ENCODE peak calls at places on chromosome 2, in six cellular contexts. X is activated CD4-positive, alpha-beta T cell treated with anti-CD3 and anti-CD28 coated beads, Interleukin-2, amount 10 ng/mL, durations not matched to agents 7 days and 5 days; P is globus pallidus; B is SJSA1; Y is AG04449; S is ovary. Z is an unnamed sample.

GRCh38 chr2:232030229-232030628 is 68.7 kb downstream of the DIS3L2 start:
- DNase-seq in X (no peak), P (no peak), B (no peak), Y (no peak), S (no peak), Z (no peak)

GRCh38 chr2:205700331-205701132 is 18.2 kb downstream of the NRP2 start:
- DNase-seq in X (no peak), P (no peak), B (peak; percentile 91), Y (no peak), S (no peak), Z (no peak)

GRCh38 chr2:38145226-38145625 is 69.3 kb upstream of the CYP1B1 start:
- DNase-seq in X (no peak), P (no peak), B (no peak), Y (no peak), S (no peak), Z (no peak)

GRCh38 chr2:88692187-88692586 is 714 bp downstream of the RPIA start:
- DNase-seq in X (peak; percentile 62), P (peak; percentile 14), B (no peak), Y (no peak), S (peak; percentile 42), Z (no peak)

GRCh38 chr2:159574246-159574645 is 42.1 kb downstream of the BAZ2B start:
- DNase-seq in X (no peak), P (no peak), B (no peak), Y (no peak), S (no peak), Z (no peak)

GRCh38 chr2:219689676-219690628 is 62.5 kb downstream of the SLC4A3 start:
- DNase-seq in X (peak; percentile 60), P (peak; percentile 35), B (peak; percentile 65), Y (no peak), S (peak; percentile 47), Z (no peak)

GRCh38 chr2:236298924-236299475 is 34.8 kb upstream of the ASB18 start:
- DNase-seq in X (no peak), P (peak; percentile 35), B (peak; percentile 26), Y (no peak), S (no peak), Z (no peak)

GRCh38 chr2:68799138-68799537 is 64.5 kb downstream of the ARHGAP25 start:
- DNase-seq in X (no peak), P (no peak), B (no peak), Y (no peak), S (no peak), Z (no peak)

GRCh38 chr2:128317186-128317897 is 1.3 kb downstream of the HS6ST1 start:
- DNase-seq in X (peak; percentile 43), P (no peak), B (peak; percentile 42), Y (no peak), S (peak; percentile 55), Z (no peak)

GRCh38 chr2:109410021-109410815 is 203.5 kb downstream of the SEPTIN10 start:
- DNase-seq in X (no peak), P (no peak), B (no peak), Y (no peak), S (no peak), Z (no peak)

GRCh38 chr2:21118302-21118920 is 5.4 kb upstream of the TDRD15 start:
- DNase-seq in X (peak; percentile 18), P (peak; percentile 41), B (no peak), Y (no peak), S (no peak), Z (no peak)

GRCh38 chr2:219997341-219997851 is 370.0 kb downstream of the SLC4A3 start:
- DNase-seq in X (peak; percentile 15), P (no peak), B (no peak), Y (no peak), S (peak; percentile 84), Z (no peak)

GRCh38 chr2:149984311-149984710 is 396.7 kb upstream of the MMADHC start:
- DNase-seq in X (no peak), P (no peak), B (no peak), Y (no peak), S (no peak), Z (no peak)

GRCh38 chr2:84904151-84904550 is 1.3 kb upstream of the TMSB10 start:
- DNase-seq in X (peak; percentile 6), P (no peak), B (peak; percentile 29), Y (no peak), S (no peak), Z (no peak)

GRCh38 chr2:240156435-240157146 is 16.1 kb upstream of the OTOS start:
- DNase-seq in X (no peak), P (no peak), B (no peak), Y (no peak), S (no peak), Z (no peak)

GRCh38 chr2:42923632-42924425 is 131.4 kb upstream of the HAAO start:
- DNase-seq in X (no peak), P (no peak), B (no peak), Y (no peak), S (no peak), Z (no peak)

GRCh38 chr2:29808321-29808720 is 113.1 kb downstream of the ALK start:
- DNase-seq in X (no peak), P (no peak), B (no peak), Y (no peak), S (no peak), Z (no peak)

GRCh38 chr2:239319261-239319661 is 81.6 kb downstream of the HDAC4 start:
- DNase-seq in X (no peak), P (no peak), B (peak; percentile 51), Y (no peak), S (peak; percentile 72), Z (no peak)

GRCh38 chr2:75589344-75590105 is 28.8 kb upstream of the EVA1A start:
- DNase-seq in X (no peak), P (no peak), B (no peak), Y (no peak), S (no peak), Z (no peak)

GRCh38 chr2:151824886-151825285 is 3.3 kb downstream of the ARL5A start:
- DNase-seq in X (no peak), P (no peak), B (no peak), Y (no peak), S (no peak), Z (no peak)

GRCh38 chr2:151575338-151575737 is 158.9 kb downstream of the NEB start:
- DNase-seq in X (no peak), P (no peak), B (no peak), Y (no peak), S (no peak), Z (no peak)

GRCh38 chr2:143284087-143284675 is 155.0 kb downstream of the ARHGAP15 start:
- DNase-seq in X (peak; percentile 39), P (peak; percentile 24), B (no peak), Y (no peak), S (no peak), Z (peak; percentile 58)

GRCh38 chr2:98936133-98936916 is at the start of gene CRACDL:
- DNase-seq in X (no peak), P (no peak), B (no peak), Y (no peak), S (no peak), Z (no peak)

GRCh38 chr2:148342091-148342490 is 302.5 kb upstream of the EPC2 start:
- DNase-seq in X (no peak), P (no peak), B (no peak), Y (no peak), S (no peak), Z (no peak)

GRCh38 chr2:16298866-16299265 is 358.5 kb downstream of the MYCN start:
- DNase-seq in X (no peak), P (no peak), B (peak; percentile 16), Y (no peak), S (no peak), Z (no peak)

GRCh38 chr2:45944075-45944474 is 292.6 kb downstream of the PRKCE start:
- DNase-seq in X (no peak), P (no peak), B (no peak), Y (no peak), S (no peak), Z (no peak)

GRCh38 chr2:222859786-222860726 is 780 bp upstream of the ACSL3 start:
- DNase-seq in X (no peak), P (peak; percentile 52), B (no peak), Y (no peak), S (peak; percentile 50), Z (no peak)

GRCh38 chr2:237529452-237530402 is 36.6 kb upstream of the PRLH start:
- DNase-seq in X (no peak), P (peak; percentile 34), B (no peak), Y (no peak), S (no peak), Z (no peak)

GRCh38 chr2:240611601-240612210 is 13.6 kb upstream of the GPR35 start:
- DNase-seq in X (peak; percentile 31), P (no peak), B (no peak), Y (no peak), S (peak; percentile 11), Z (no peak)

GRCh38 chr2:146312899-146313298 is 1531.9 kb upstream of the ACVR2A start:
- DNase-seq in X (no peak), P (no peak), B (no peak), Y (no peak), S (no peak), Z (no peak)

GRCh38 chr2:156319811-156320490 is 12.6 kb downstream of the NR4A2 start:
- DNase-seq in X (no peak), P (no peak), B (no peak), Y (no peak), S (peak; percentile 47), Z (no peak)

GRCh38 chr2:1663621-1664020 is 80.7 kb downstream of the PXDN start:
- DNase-seq in X (no peak), P (no peak), B (peak; percentile 37), Y (no peak), S (no peak), Z (no peak)

GRCh38 chr2:67322361-67323001 is 74.7 kb upstream of the ETAA1 start:
- DNase-seq in X (no peak), P (peak; percentile 20), B (peak; percentile 58), Y (no peak), S (peak; percentile 38), Z (no peak)

GRCh38 chr2:98972582-98973167 is 36.6 kb upstream of the CRACDL start:
- DNase-seq in X (no peak), P (no peak), B (no peak), Y (no peak), S (no peak), Z (no peak)

GRCh38 chr2:207467716-207468347 is 61.9 kb upstream of the CREB1 start:
- DNase-seq in X (no peak), P (no peak), B (no peak), Y (no peak), S (no peak), Z (no peak)

GRCh38 chr2:98028931-98029717 is 33.4 kb upstream of the TMEM131 start:
- DNase-seq in X (no peak), P (no peak), B (peak; percentile 16), Y (no peak), S (no peak), Z (no peak)

Z was measured in T-helper 1 cell.